ENCODE peak calls at places on chromosome 21, in seven cellular contexts. C is aorta; X is effector memory CD4-positive, alpha-beta T cell; L is right lobe of liver; A is MM.1S; E is neural progenitor cell; G is pancreas. S is an unnamed sample.

GRCh38 chr21:32878654-32879053 is 107.1 kb upstream of the PAXBP1 start:
- DNase-seq in C (peak; percentile 53), X (no peak), L (no peak), A (no peak), E (no peak), G (no peak), S (no peak)

GRCh38 chr21:25560151-25560783 is 47.0 kb downstream of the MRPL39 start:
- DNase-seq in C (no peak), X (no peak), L (peak; percentile 42), A (no peak), E (no peak), G (no peak), S (no peak)

GRCh38 chr21:33300701-33301631 is 23.8 kb upstream of the IFNAR1 start:
- DNase-seq in C (no peak), X (no peak), L (no peak), A (no peak), E (no peak), G (peak; percentile 44), S (no peak)

GRCh38 chr21:25934771-25935224 is 200.0 kb downstream of the GABPA start:
- DNase-seq in C (peak; percentile 86), X (no peak), L (peak; percentile 78), A (peak; percentile 21), E (no peak), G (peak; percentile 62), S (peak; percentile 60)

GRCh38 chr21:45900034-45900868 is 81.3 kb upstream of the COL6A1 start:
- DNase-seq in C (peak; percentile 32), X (no peak), L (peak; percentile 42), A (no peak), E (no peak), G (no peak), S (no peak)

GRCh38 chr21:41634211-41634694 is 126.3 kb upstream of the TMPRSS2 start:
- DNase-seq in C (no peak), X (no peak), L (no peak), A (no peak), E (no peak), G (no peak), S (no peak)

GRCh38 chr21:41621523-41621922 is 113.6 kb upstream of the TMPRSS2 start:
- DNase-seq in C (no peak), X (no peak), L (no peak), A (no peak), E (no peak), G (no peak), S (no peak)

GRCh38 chr21:25831300-25831699 is 96.5 kb downstream of the GABPA start:
- DNase-seq in C (no peak), X (no peak), L (no peak), A (no peak), E (no peak), G (no peak), S (no peak)

GRCh38 chr21:32206631-32207030 is 72.2 kb downstream of the MIS18A start:
- DNase-seq in C (no peak), X (no peak), L (no peak), A (no peak), E (no peak), G (no peak), S (no peak)

GRCh38 chr21:46557469-46557868 is 47.4 kb downstream of the S100B start:
- DNase-seq in C (no peak), X (no peak), L (peak; percentile 44), A (no peak), E (no peak), G (no peak), S (no peak)

GRCh38 chr21:32147041-32147440 is 131.8 kb downstream of the MIS18A start:
- DNase-seq in C (no peak), X (no peak), L (no peak), A (no peak), E (no peak), G (no peak), S (no peak)

GRCh38 chr21:25887166-25887565 is 152.4 kb downstream of the GABPA start:
- DNase-seq in C (no peak), X (no peak), L (no peak), A (no peak), E (peak; percentile 19), G (no peak), S (no peak)

GRCh38 chr21:46295996-46296752 is 10.0 kb downstream of the YBEY start:
- DNase-seq in C (peak; percentile 91), X (no peak), L (peak; percentile 76), A (no peak), E (no peak), G (peak; percentile 51), S (peak; percentile 92)

GRCh38 chr21:16517380-16517779 is 787.6 kb downstream of the USP25 start:
- DNase-seq in C (no peak), X (no peak), L (no peak), A (no peak), E (no peak), G (no peak), S (no peak)

GRCh38 chr21:16406355-16406754 is 676.6 kb downstream of the USP25 start:
- DNase-seq in C (no peak), X (no peak), L (no peak), A (no peak), E (no peak), G (no peak), S (no peak)

GRCh38 chr21:32073190-32073589 is 200.4 kb downstream of the HUNK start:
- DNase-seq in C (no peak), X (no peak), L (no peak), A (no peak), E (no peak), G (no peak), S (no peak)

GRCh38 chr21:23130308-23130707 is 2132.1 kb downstream of the NCAM2 start:
- DNase-seq in C (no peak), X (no peak), L (no peak), A (no peak), E (no peak), G (no peak), S (no peak)

GRCh38 chr21:29164330-29164942 is 34.0 kb downstream of the MAP3K7CL start:
- DNase-seq in C (no peak), X (no peak), L (no peak), A (peak; percentile 45), E (peak; percentile 44), G (no peak), S (no peak)

GRCh38 chr21:41610042-41610839 is 102.3 kb upstream of the TMPRSS2 start:
- DNase-seq in C (peak; percentile 80), X (no peak), L (no peak), A (peak; percentile 61), E (peak; percentile 82), G (peak; percentile 76), S (peak; percentile 55)

GRCh38 chr21:29499734-29500343 is 201.1 kb downstream of the BACH1 start:
- DNase-seq in C (no peak), X (no peak), L (no peak), A (no peak), E (peak; percentile 29), G (no peak), S (no peak)

GRCh38 chr21:27154451-27155129 is 187.7 kb upstream of the ADAMTS5 start:
- DNase-seq in C (no peak), X (no peak), L (no peak), A (no peak), E (no peak), G (no peak), S (no peak)

GRCh38 chr21:25179116-25179515 is 428.2 kb downstream of the MRPL39 start:
- DNase-seq in C (no peak), X (no peak), L (no peak), A (no peak), E (no peak), G (no peak), S (no peak)

GRCh38 chr21:27513016-27513415 is 546.1 kb upstream of the ADAMTS5 start:
- DNase-seq in C (no peak), X (no peak), L (no peak), A (no peak), E (no peak), G (no peak), S (no peak)

GRCh38 chr21:25838809-25839208 is 104.0 kb downstream of the GABPA start:
- DNase-seq in C (no peak), X (no peak), L (no peak), A (no peak), E (no peak), G (no peak), S (no peak)

GRCh38 chr21:23402929-23403520 is 2204.3 kb downstream of the MRPL39 start:
- DNase-seq in C (no peak), X (no peak), L (no peak), A (no peak), E (no peak), G (no peak), S (no peak)

GRCh38 chr21:15928196-15928595 is 198.4 kb downstream of the USP25 start:
- DNase-seq in C (no peak), X (no peak), L (no peak), A (no peak), E (no peak), G (no peak), S (no peak)

GRCh38 chr21:20207335-20207734 is 790.9 kb upstream of the NCAM2 start:
- DNase-seq in C (no peak), X (no peak), L (no peak), A (no peak), E (no peak), G (no peak), S (no peak)

DNA sequence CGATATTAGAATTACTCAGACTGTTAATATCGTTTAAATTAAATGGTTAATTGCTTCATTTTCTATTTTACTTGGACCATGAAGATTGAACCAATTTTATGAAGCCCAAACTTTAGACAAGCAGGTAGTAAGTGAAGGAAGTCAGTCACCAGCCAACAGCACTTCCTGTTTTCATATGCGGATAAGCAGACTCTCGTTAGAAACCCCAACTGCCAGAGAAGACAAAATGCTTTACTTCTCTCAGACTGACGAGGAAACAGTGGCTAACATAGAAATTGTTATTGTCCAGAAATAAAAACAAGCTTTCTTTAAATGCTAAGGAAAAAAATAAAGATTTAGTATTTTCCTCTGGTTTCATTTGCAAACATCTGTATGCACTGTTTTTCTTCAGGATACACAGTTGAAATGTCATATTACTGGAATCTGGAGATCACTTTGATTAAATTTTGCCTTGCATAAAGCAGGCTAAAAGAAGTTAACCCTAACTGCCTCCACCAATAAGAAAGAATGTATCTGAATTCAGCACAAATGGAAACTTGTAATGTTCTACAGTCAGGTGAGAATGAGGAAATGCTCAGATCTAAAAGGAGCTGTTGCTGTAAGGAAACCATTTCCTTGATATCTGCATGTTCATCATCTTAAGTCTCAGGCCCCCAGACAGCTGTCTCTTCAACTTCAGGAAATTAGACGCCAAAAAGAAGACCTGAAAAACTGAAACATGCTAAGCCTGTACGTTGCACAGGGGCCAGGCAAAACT is 129.8 kb upstream of the SAMSN1 start:
- DNase-seq in C (no peak), X (no peak), L (no peak), A (peak; percentile 91), E (no peak), G (no peak), S (no peak)
- H3K4me3 ChIP-seq in C (no peak overlapping the region), X (peak overlapping the region; percentile 26), L (no peak overlapping the region), A (peak overlapping the region; percentile 41), E (no peak overlapping the region), G (no peak overlapping the region), S (no peak overlapping the region)

GRCh38 chr21:17783816-17784598 is 35.1 kb downstream of the C21orf91 start:
- DNase-seq in C (no peak), X (no peak), L (no peak), A (peak; percentile 89), E (no peak), G (no peak), S (no peak)
- H3K27ac ChIP-seq in C (no peak overlapping the region), X (peak overlapping the region; percentile 80), L (no peak overlapping the region), A (peak overlapping the region; percentile 97), E (peak overlapping the region; percentile 19), G (no peak overlapping the region), S (no peak overlapping the region)

GRCh38 chr21:38491536-38491935 is 6.7 kb downstream of the ERG start:
- DNase-seq in C (no peak), X (no peak), L (no peak), A (no peak), E (no peak), G (no peak), S (no peak)
- H3K36me3 ChIP-seq in C (no peaks in the 10 kb centered on the region), X (no peaks in the 10 kb centered on the region), L (no peaks in the 10 kb centered on the region), A (no peaks in the 10 kb centered on the region), E (no peaks in the 10 kb centered on the region), G (no peaks in the 10 kb centered on the region), S (no peaks in the 10 kb centered on the region)

GRCh38 chr21:36428789-36429671 is 43.8 kb downstream of the CHAF1B start:
- DNase-seq in C (no peak), X (no peak), L (no peak), A (no peak), E (no peak), G (no peak), S (no peak)
- H3K4me3 ChIP-seq in C (no peak overlapping the region), X (no peak overlapping the region), L (no peak overlapping the region), A (no peak overlapping the region), E (no peak overlapping the region), G (peak overlapping the region; percentile 0), S (no peak overlapping the region)